ENCODE peak calls at places on chromosomes 11 and 22, in seven cellular contexts. E is stomach, W is esophagus squamous epithelium, F is BE2C, X is spleen, L is iPS DF 6.9, Y is epithelial cell of esophagus. P is an unnamed sample.

GRCh38 chr11:78192223-78192719 is 3.6 kb downstream of the USP35 start:
- DNase-seq in Y (no peak), E (no peak), W (no peak), X (peak; percentile 61), F (no peak), L (no peak), P (no peak)

GRCh38 chr11:47052576-47052975 is 116.0 kb downstream of the CSTPP1 start:
- DNase-seq in Y (no peak), L (no peak), F (no peak), X (no peak), E (no peak), W (no peak), P (no peak)

GRCh38 chr11:12598330-12599256 is 75.6 kb upstream of the TEAD1 start:
- DNase-seq in X (no peak), F (no peak), Y (peak; percentile 14), W (no peak), E (no peak), L (no peak), P (peak; percentile 40)

GRCh38 chr22:50146440-50147228 is 23.9 kb upstream of the PANX2 start:
- DNase-seq in Y (peak; percentile 78), E (peak; percentile 68), L (no peak), W (no peak), F (peak; percentile 81), X (no peak), P (peak; percentile 63)

GRCh38 chr11:130478204-130478701 is 29.8 kb downstream of the ADAMTS15 start:
- DNase-seq in F (peak; percentile 62), X (no peak), W (no peak), L (no peak), E (peak; percentile 60), Y (peak; percentile 60), P (peak; percentile 92)

GRCh38 chr11:112881461-112881860 is 79.8 kb upstream of the NCAM1 start:
- DNase-seq in Y (peak; percentile 21), W (peak; percentile 2), E (peak; percentile 49), L (peak; percentile 41), F (peak; percentile 94), X (no peak), P (peak; percentile 75)

GRCh38 chr11:33311680-33312079 is 54.5 kb downstream of the HIPK3 start:
- DNase-seq in L (no peak), W (no peak), E (no peak), F (no peak), Y (no peak), X (no peak), P (no peak)

GRCh38 chr11:9752091-9752490 is 88.2 kb downstream of the SWAP70 start:
- DNase-seq in W (no peak), L (no peak), X (no peak), E (peak; percentile 43), F (no peak), Y (no peak), P (peak; percentile 21)

GRCh38 chr22:44592466-44593180 is 94.6 kb upstream of the RTL6 start:
- DNase-seq in E (no peak), Y (no peak), F (no peak), L (no peak), X (no peak), W (no peak), P (no peak)

GRCh38 chr22:20567993-20568417 is 60.6 kb downstream of the MED15 start:
- DNase-seq in W (no peak), E (no peak), Y (peak; percentile 45), L (no peak), X (peak; percentile 53), F (no peak), P (peak; percentile 47)

GRCh38 chr11:8225589-8226036 is 38.1 kb downstream of the LMO1 start:
- DNase-seq in F (peak; percentile 77), X (peak; percentile 89), W (no peak), Y (peak; percentile 53), L (peak; percentile 93), E (peak; percentile 76), P (peak; percentile 52)

GRCh38 chr11:101323997-101324396 is 194.4 kb upstream of the PGR start:
- DNase-seq in E (no peak), F (no peak), L (no peak), W (no peak), X (no peak), Y (no peak), P (no peak)

GRCh38 chr11:76313913-76314740 is 66.8 kb downstream of the THAP12 start:
- DNase-seq in L (no peak), F (no peak), W (no peak), X (no peak), E (no peak), Y (no peak), P (no peak)

GRCh38 chr11:94303884-94304459 is 408 bp upstream of the IZUMO1R start:
- DNase-seq in W (no peak), E (no peak), L (no peak), Y (no peak), F (no peak), X (no peak), P (no peak)

GRCh38 chr11:94740975-94741707 is 27.0 kb upstream of the AMOTL1 start:
- DNase-seq in F (peak; percentile 53), E (no peak), L (peak; percentile 55), X (no peak), Y (peak; percentile 80), W (no peak), P (no peak)

GRCh38 chr11:76523147-76523546 is 78.3 kb downstream of the EMSY start:
- DNase-seq in E (no peak), W (no peak), Y (no peak), L (no peak), X (no peak), F (no peak), P (no peak)

GRCh38 chr11:113638378-113638777 is 67.7 kb downstream of the TMPRSS5 start:
- DNase-seq in Y (no peak), F (no peak), E (no peak), X (no peak), W (no peak), L (no peak), P (no peak)

GRCh38 chr11:59545179-59546020 is 34.1 kb downstream of the OR4D9 start:
- DNase-seq in W (no peak), L (no peak), X (no peak), F (no peak), Y (peak; percentile 86), E (no peak), P (peak; percentile 26)
- H3K4me3 ChIP-seq in W (no peak overlapping the region), L (no peak overlapping the region), X (no peak overlapping the region), F (no peak overlapping the region), Y (no peak overlapping the region), E (no peak overlapping the region), P (no peak overlapping the region)

DNA sequence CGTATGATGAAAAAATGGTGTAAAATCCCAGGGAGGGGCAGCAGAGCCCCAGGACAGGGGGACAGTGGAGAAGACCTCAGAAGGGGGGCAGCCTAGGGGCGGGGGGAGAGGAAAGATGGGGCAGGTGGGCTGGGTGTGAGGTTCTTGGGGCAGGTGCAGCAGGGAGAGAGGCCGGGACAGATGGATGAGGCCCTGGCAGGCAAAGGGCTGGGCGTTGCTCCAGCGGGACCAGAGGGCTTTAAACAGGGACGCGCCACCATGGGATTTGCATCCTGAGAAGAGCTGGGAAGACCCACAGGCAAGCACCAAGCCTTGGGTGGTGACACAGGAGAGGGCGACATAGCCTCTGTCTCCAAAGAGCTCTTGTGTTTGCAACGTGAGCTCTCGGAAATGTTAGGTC is 1342.8 kb downstream of the TBC1D22A start:
- DNase-seq in X (no peak), L (no peak), W (no peak), F (no peak), E (no peak), Y (no peak), P (no peak)
- H3K4me3 ChIP-seq in X (no peak overlapping the region), L (no peak overlapping the region), W (no peak overlapping the region), F (no peak overlapping the region), E (no peak overlapping the region), Y (no peak overlapping the region), P (no peak overlapping the region)

GRCh38 chr11:66126064-66126463 is 56.0 kb downstream of the PACS1 start:
- DNase-seq in E (no peak), L (no peak), X (no peak), F (no peak), Y (peak; percentile 88), W (no peak), P (no peak)
- H3K4me3 ChIP-seq in E (no peak overlapping the region), L (no peak overlapping the region), X (no peak overlapping the region), F (no peak overlapping the region), Y (no peak overlapping the region), W (no peak overlapping the region), P (no peak overlapping the region)

GRCh38 chr11:122440783-122441701 is 214.5 kb upstream of the UBASH3B start:
- DNase-seq in X (no peak), F (no peak), W (no peak), E (no peak), Y (no peak), L (peak; percentile 33), P (peak; percentile 57)

GRCh38 chr11:122435540-122436187 is 219.9 kb upstream of the UBASH3B start:
- DNase-seq in L (no peak), W (no peak), F (no peak), E (no peak), X (no peak), Y (no peak), P (no peak)

GRCh38 chr11:122436188-122436555 is 219.3 kb upstream of the UBASH3B start:
- DNase-seq in X (no peak), L (no peak), E (no peak), F (no peak), Y (no peak), W (no peak), P (no peak)

GRCh38 chr11:122441702-122442092 is 213.8 kb upstream of the UBASH3B start:
- DNase-seq in Y (no peak), L (no peak), W (no peak), X (no peak), E (no peak), F (no peak), P (no peak)

DNA sequence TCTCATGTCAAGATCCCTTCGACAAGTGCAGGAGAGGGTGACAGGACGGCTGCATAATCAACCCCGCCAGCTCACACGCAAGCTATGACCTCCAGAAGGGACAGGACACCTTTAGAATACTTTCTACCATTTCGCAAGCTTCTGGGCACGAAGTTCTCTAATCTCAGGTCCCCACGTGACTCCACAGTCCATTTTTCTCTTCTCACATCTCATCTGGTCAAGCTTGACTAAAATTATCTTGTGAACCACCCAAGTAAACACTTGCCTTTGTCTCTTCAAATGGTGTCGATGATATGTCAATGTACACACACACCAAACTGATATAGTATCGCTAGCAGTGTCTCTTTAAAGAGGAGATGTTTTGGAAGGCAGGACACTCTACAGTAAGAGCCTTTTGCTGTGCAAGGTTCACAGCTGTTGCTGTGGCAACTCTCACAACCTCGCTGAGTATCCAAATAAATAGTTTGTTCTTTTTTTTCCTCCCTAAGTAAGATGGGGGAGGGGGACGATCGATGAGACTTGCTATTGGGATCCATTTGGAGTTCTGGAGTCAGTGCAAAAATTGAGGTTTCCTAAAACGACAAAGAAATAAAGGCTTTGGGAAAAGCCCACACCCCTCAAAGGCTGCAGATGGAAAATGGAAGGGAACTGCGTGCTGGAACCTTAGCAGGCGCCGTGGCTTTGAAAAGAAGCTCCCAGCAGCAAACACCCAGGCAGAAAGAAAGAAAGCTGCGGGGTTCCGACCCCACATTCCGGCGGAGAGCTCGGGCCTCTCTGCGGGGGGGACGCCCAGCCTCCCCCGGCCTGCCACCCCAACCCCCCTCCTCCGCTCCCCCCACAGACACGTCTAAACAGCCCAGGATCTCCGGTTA is 215.4 kb upstream of the UBASH3B start:
- DNase-seq in W (no peak), E (no peak), Y (no peak), X (no peak), L (peak; percentile 43), F (no peak), P (peak; percentile 22)
- H3K4me3 ChIP-seq in W (peak overlapping the region; percentile 48), E (peak overlapping the region; percentile 41), Y (peak overlapping the region; percentile 35), X (peak overlapping the region; percentile 24), L (peak overlapping the region; percentile 0), F (no peak overlapping the region), P (peak overlapping the region; percentile 50)

DNA sequence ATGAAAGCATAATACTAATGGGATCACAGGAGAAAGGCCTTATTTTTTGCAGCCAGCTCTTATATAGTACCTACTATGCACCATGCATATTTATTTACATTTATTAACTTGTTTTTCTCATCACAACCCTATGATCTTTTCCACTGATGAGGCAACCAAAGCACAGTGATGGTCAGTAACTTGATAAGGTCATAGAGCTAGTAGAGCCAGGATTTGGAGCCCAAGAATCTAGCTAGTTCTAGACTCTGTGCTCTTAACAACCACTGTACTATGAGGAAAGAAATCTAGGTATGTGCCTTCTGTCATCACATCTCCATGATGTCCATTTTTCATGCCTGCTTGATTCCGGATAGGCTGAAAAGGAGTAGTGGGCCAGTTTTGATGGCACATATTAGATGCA is 24.0 kb upstream of the ABTB2 start:
- DNase-seq in W (no peak), E (no peak), Y (no peak), X (no peak), F (no peak), L (no peak), P (no peak)
- H3K4me3 ChIP-seq in W (no peak overlapping the region), E (no peak overlapping the region), Y (no peak overlapping the region), X (no peak overlapping the region), F (no peak overlapping the region), L (no peak overlapping the region), P (no peak overlapping the region)

P was measured in MG63.